ENCODE peak calls at places on chromosomes 1 and 21, in five cellular contexts. H, A, S, L and M are unnamed samples.

GRCh38 chr1:225896937-225897549 is 8.1 kb upstream of the LEFTY1 start:
- DNase-seq in S (peak), A (no peak), H (no peak), L (no peak), M (no peak)

GRCh38 chr1:3339856-3340255 is 114.6 kb upstream of the ARHGEF16 start:
- DNase-seq in L (no peak), H (no peak), S (no peak), A (no peak), M (no peak)

GRCh38 chr1:231951399-231951798 is 324.8 kb downstream of the DISC1 start:
- DNase-seq in L (no peak), S (peak), A (peak), H (no peak), M (no peak)

GRCh38 chr1:202805886-202806511 is 2.2 kb downstream of the KDM5B start:
- DNase-seq in S (no peak), H (peak), A (no peak), L (no peak), M (no peak)

GRCh38 chr1:26278835-26279597 is 870 bp upstream of the SH3BGRL3 start:
- DNase-seq in S (peak), H (peak), A (peak), L (peak), M (no peak)

GRCh38 chr1:32861904-32862698 is 8.6 kb downstream of the FNDC5 start:
- DNase-seq in S (no peak), H (no peak), A (no peak), L (peak), M (no peak)

GRCh38 chr1:228396770-228397453 is 9.7 kb downstream of the TRIM11 start:
- DNase-seq in L (no peak), H (no peak), A (no peak), S (no peak), M (no peak)

GRCh38 chr1:195141294-195141693 is 1466.9 kb downstream of the KCNT2 start:
- DNase-seq in S (no peak), H (no peak), A (no peak), L (no peak), M (no peak)

GRCh38 chr1:86507935-86508582 is 38.8 kb upstream of the CLCA4 start:
- DNase-seq in A (no peak), L (no peak), S (peak), H (peak), M (no peak)

GRCh38 chr1:232450626-232451025 is 179.3 kb downstream of the SIPA1L2 start:
- DNase-seq in A (no peak), S (no peak), H (no peak), L (no peak), M (no peak)

GRCh38 chr1:83856381-83856780 is 142.6 kb downstream of the TTLL7 start:
- DNase-seq in S (no peak), H (no peak), L (no peak), A (no peak), M (no peak)

GRCh38 chr1:179251675-179252074 is 22.2 kb upstream of the ABL2 start:
- DNase-seq in H (peak), S (peak), L (peak), A (no peak), M (peak)

GRCh38 chr1:56062625-56063024 is 516.7 kb downstream of the PLPP3 start:
- DNase-seq in A (no peak), L (no peak), H (no peak), S (no peak), M (no peak)

GRCh38 chr1:179141592-179142244 is 59.8 kb downstream of the TOR3A start:
- DNase-seq in A (peak), L (peak), H (peak), S (peak), M (no peak)

GRCh38 chr1:119489201-119489600 is 17.8 kb upstream of the HSD3B1 start:
- DNase-seq in L (no peak), S (no peak), H (no peak), A (no peak), M (no peak)

GRCh38 chr1:183318433-183318832 is 99.7 kb downstream of the NMNAT2 start:
- DNase-seq in L (peak), H (peak), A (peak), S (peak), M (peak)

GRCh38 chr21:29078884-29079765 is 5.7 kb upstream of the CCT8 start:
- DNase-seq in H (no peak), S (peak), A (no peak), L (no peak), M (no peak)

GRCh38 chr21:41766051-41766882 is 585 bp downstream of the RIPK4 start:
- DNase-seq in H (no peak), A (no peak), L (no peak), S (no peak), M (no peak)

GRCh38 chr1:78155121-78155520 is 109.4 kb downstream of the GIPC2 start:
- DNase-seq in S (no peak), L (no peak), H (no peak), A (no peak), M (no peak)

GRCh38 chr1:29236743-29236992 is 346 bp downstream of the PTPRU start:
- DNase-seq in S (no peak), H (peak), A (no peak), L (no peak), M (no peak)

GRCh38 chr1:114118351-114118990 is 35.2 kb downstream of the SYT6 start:
- DNase-seq in S (no peak), L (no peak), A (no peak), H (no peak), M (no peak)

GRCh38 chr1:223783676-223784075 is 62.1 kb downstream of the TP53BP2 start:
- DNase-seq in A (no peak), S (no peak), L (no peak), H (no peak), M (no peak)

GRCh38 chr1:1013922-1014617 is 773 bp downstream of the ISG15 start:
- DNase-seq in S (no peak), H (no peak), L (no peak), A (no peak), M (no peak)

GRCh38 chr1:82783025-82783424 is 982.3 kb downstream of the ADGRL2 start:
- DNase-seq in H (no peak), A (no peak), L (no peak), S (no peak), M (no peak)

GRCh38 chr21:28962465-28962864 is 30.2 kb downstream of the LTN1 start:
- DNase-seq in A (no peak), H (no peak), S (no peak), L (no peak), M (no peak)

GRCh38 chr1:156624814-156625435 is 5.7 kb downstream of the HAPLN2 start:
- DNase-seq in L (no peak), H (no peak), A (no peak), S (no peak), M (no peak)

GRCh38 chr1:151579436-151580225 is 32.2 kb upstream of the SNX27 start:
- DNase-seq in H (peak), L (no peak), S (peak), A (no peak), M (no peak)

GRCh38 chr21:34843562-34843961 is 174.8 kb downstream of the CLIC6 start:
- DNase-seq in S (no peak), A (no peak), H (no peak), L (no peak), M (no peak)

GRCh38 chr1:165832902-165833301 is 5.5 kb downstream of the UCK2 start:
- DNase-seq in L (no peak), H (no peak), A (no peak), S (no peak), M (no peak)

GRCh38 chr1:247210062-247210385 is 38.2 kb upstream of the ZNF124 start:
- DNase-seq in H (no peak), L (no peak), S (no peak), A (no peak), M (no peak)